ENCODE peak calls at places on chromosomes 12 and 14, in five cellular contexts. G is SJCRH30, F is GM06990, A is posterior vena cava, C is T47D. M is an unnamed sample.

GRCh38 chr12:28024231-28024995 is 51.9 kb upstream of the PTHLH start:
- DNase-seq in G (no peak), F (no peak), A (no peak), C (no peak), M (no peak)

GRCh38 chr14:103121846-103122577 is 1.2 kb upstream of the TNFAIP2 start:
- DNase-seq in G (peak), F (no peak), A (peak), C (no peak), M (no peak)

GRCh38 chr14:43341921-43342320 is 1165.2 kb downstream of the FSCB start:
- DNase-seq in G (no peak), F (no peak), A (no peak), C (no peak), M (no peak)

GRCh38 chr12:74415633-74416032 is 122.0 kb upstream of the ATXN7L3B start:
- DNase-seq in G (no peak), F (no peak), A (no peak), C (peak), M (no peak)

GRCh38 chr14:102445066-102445465 is 64.5 kb downstream of the ANKRD9 start:
- DNase-seq in G (no peak), F (no peak), A (no peak), C (no peak), M (no peak)

GRCh38 chr14:90561031-90561430 is 164.2 kb downstream of the CALM1 start:
- DNase-seq in G (no peak), F (no peak), A (no peak), C (no peak), M (no peak)

GRCh38 chr12:45587042-45587441 is 142.5 kb upstream of the ARID2 start:
- DNase-seq in G (no peak), F (no peak), A (no peak), C (no peak), M (no peak)

GRCh38 chr12:117042171-117042809 is 56.9 kb downstream of the TESC start:
- DNase-seq in G (no peak), F (no peak), A (no peak), C (no peak), M (no peak)

GRCh38 chr14:40123816-40124215 is 691.6 kb upstream of the FBXO33 start:
- DNase-seq in G (no peak), F (no peak), A (no peak), C (no peak), M (no peak)

GRCh38 chr12:84069699-84070098 is 842.9 kb downstream of the SLC6A15 start:
- DNase-seq in G (no peak), F (no peak), A (no peak), C (no peak), M (no peak)

GRCh38 chr14:37232907-37233481 is 35.3 kb downstream of the MIPOL1 start:
- DNase-seq in G (no peak), F (no peak), A (no peak), C (peak), M (no peak)

GRCh38 chr12:19643635-19644034 is 204.3 kb downstream of the AEBP2 start:
- DNase-seq in G (no peak), F (no peak), A (no peak), C (peak), M (no peak)

GRCh38 chr12:95978774-95979173 is 17.4 kb downstream of the HAL start:
- DNase-seq in G (no peak), F (no peak), A (no peak), C (no peak), M (no peak)

GRCh38 chr14:92759300-92759678 is 10.9 kb upstream of the LGMN start:
- DNase-seq in G (peak), F (no peak), A (no peak), C (no peak), M (no peak)

GRCh38 chr12:10354502-10354901 is 35.3 kb downstream of the KLRK1 start:
- DNase-seq in G (peak), F (no peak), A (no peak), C (no peak), M (no peak)

GRCh38 chr14:20757963-20758362 is 10.2 kb upstream of the EDDM3B start:
- DNase-seq in G (no peak), F (no peak), A (no peak), C (no peak), M (peak)

GRCh38 chr14:94473666-94474410 is 2.2 kb downstream of the SERPINA9 start:
- DNase-seq in G (no peak), F (no peak), A (no peak), C (no peak), M (no peak)

GRCh38 chr12:110921262-110921661 is 883 bp upstream of the MYL2 start:
- DNase-seq in G (no peak), F (no peak), A (no peak), C (no peak), M (no peak)

GRCh38 chr12:12128665-12129064 is 57.9 kb downstream of the BCL2L14 start:
- DNase-seq in G (no peak), F (no peak), A (no peak), C (no peak), M (no peak)

GRCh38 chr12:126663304-126664094 is 1598.3 kb downstream of the AACS start:
- DNase-seq in G (peak), F (no peak), A (no peak), C (no peak), M (no peak)

GRCh38 chr12:94458882-94459772 is 540 bp downstream of the CEP83 start:
- DNase-seq in G (no peak), F (peak), A (no peak), C (peak), M (no peak)

GRCh38 chr12:122665759-122666158 is 37.4 kb downstream of the HCAR2 start:
- DNase-seq in G (no peak), F (no peak), A (no peak), C (no peak), M (no peak)